ENCODE peak calls at places on chromosomes 2 and 18, in five cellular contexts. One of them, this sample, is unnamed.

GRCh38 chr2:238296638-238297457 is 8.4 kb upstream of the PER2 start:
- DNase-seq in GM18507: no peak
- DNase-seq in activated naive CD8-positive, alpha-beta T cell treated with anti-CD3 and anti-CD28 coated beads, Interleukin-2, amount 50 U/mL, for 24 hours: no peak
- DNase-seq in ELR: no peak
- DNase-seq in COLO829: no peak
- DNase-seq in this sample: no peak

GRCh38 chr2:39121523-39122063 is 742 bp upstream of the SOS1 start:
- DNase-seq in COLO829: no peak
- DNase-seq in ELR: peak
- DNase-seq in GM18507: no peak
- DNase-seq in activated naive CD8-positive, alpha-beta T cell treated with anti-CD3 and anti-CD28 coated beads, Interleukin-2, amount 50 U/mL, for 24 hours: no peak
- DNase-seq in this sample: no peak

GRCh38 chr2:6944546-6944945 is 27.3 kb downstream of the RNF144A start:
- DNase-seq in GM18507: no peak
- DNase-seq in ELR: no peak
- DNase-seq in COLO829: no peak
- DNase-seq in activated naive CD8-positive, alpha-beta T cell treated with anti-CD3 and anti-CD28 coated beads, Interleukin-2, amount 50 U/mL, for 24 hours: no peak
- DNase-seq in this sample: no peak

GRCh38 chr2:70535573-70535972 is 18.1 kb downstream of the TGFA start:
- DNase-seq in GM18507: no peak
- DNase-seq in COLO829: no peak
- DNase-seq in activated naive CD8-positive, alpha-beta T cell treated with anti-CD3 and anti-CD28 coated beads, Interleukin-2, amount 50 U/mL, for 24 hours: no peak
- DNase-seq in ELR: no peak
- DNase-seq in this sample: no peak

GRCh38 chr2:160294339-160294803 is 94.3 kb upstream of the ITGB6 start:
- DNase-seq in activated naive CD8-positive, alpha-beta T cell treated with anti-CD3 and anti-CD28 coated beads, Interleukin-2, amount 50 U/mL, for 24 hours: peak
- DNase-seq in ELR: peak
- DNase-seq in GM18507: no peak
- DNase-seq in COLO829: no peak
- DNase-seq in this sample: no peak

GRCh38 chr18:43322133-43322532 is 44.8 kb upstream of the SYT4 start:
- DNase-seq in activated naive CD8-positive, alpha-beta T cell treated with anti-CD3 and anti-CD28 coated beads, Interleukin-2, amount 50 U/mL, for 24 hours: no peak
- DNase-seq in ELR: no peak
- DNase-seq in GM18507: no peak
- DNase-seq in COLO829: no peak
- DNase-seq in this sample: no peak

GRCh38 chr18:22900558-22901183 is 32.5 kb upstream of the RBBP8 start:
- DNase-seq in COLO829: no peak
- DNase-seq in ELR: no peak
- DNase-seq in activated naive CD8-positive, alpha-beta T cell treated with anti-CD3 and anti-CD28 coated beads, Interleukin-2, amount 50 U/mL, for 24 hours: no peak
- DNase-seq in GM18507: no peak
- DNase-seq in this sample: no peak

GRCh38 chr18:3012306-3012919 is 531 bp downstream of the LPIN2 start:
- DNase-seq in COLO829: no peak
- DNase-seq in GM18507: no peak
- DNase-seq in activated naive CD8-positive, alpha-beta T cell treated with anti-CD3 and anti-CD28 coated beads, Interleukin-2, amount 50 U/mL, for 24 hours: peak
- DNase-seq in ELR: peak
- DNase-seq in this sample: peak

GRCh38 chr2:48607307-48608014 is 10.2 kb upstream of the GTF2A1L start:
- DNase-seq in GM18507: no peak
- DNase-seq in ELR: peak
- DNase-seq in activated naive CD8-positive, alpha-beta T cell treated with anti-CD3 and anti-CD28 coated beads, Interleukin-2, amount 50 U/mL, for 24 hours: no peak
- DNase-seq in COLO829: peak
- DNase-seq in this sample: no peak

GRCh38 chr2:101151859-101152194 is 645 bp upstream of the TBC1D8 start:
- DNase-seq in activated naive CD8-positive, alpha-beta T cell treated with anti-CD3 and anti-CD28 coated beads, Interleukin-2, amount 50 U/mL, for 24 hours: peak
- DNase-seq in COLO829: no peak
- DNase-seq in ELR: peak
- DNase-seq in GM18507: no peak
- DNase-seq in this sample: no peak

GRCh38 chr2:126656311-126657145 is 570 bp downstream of the GYPC start:
- DNase-seq in ELR: peak
- DNase-seq in GM18507: no peak
- DNase-seq in activated naive CD8-positive, alpha-beta T cell treated with anti-CD3 and anti-CD28 coated beads, Interleukin-2, amount 50 U/mL, for 24 hours: peak
- DNase-seq in COLO829: no peak
- DNase-seq in this sample: peak

GRCh38 chr18:48763714-48764100 is 187.1 kb downstream of the SMAD7 start:
- DNase-seq in ELR: no peak
- DNase-seq in activated naive CD8-positive, alpha-beta T cell treated with anti-CD3 and anti-CD28 coated beads, Interleukin-2, amount 50 U/mL, for 24 hours: no peak
- DNase-seq in GM18507: no peak
- DNase-seq in COLO829: no peak
- DNase-seq in this sample: no peak

GRCh38 chr2:45031028-45031427 is 21.8 kb upstream of the SIX2 start:
- DNase-seq in COLO829: no peak
- DNase-seq in ELR: no peak
- DNase-seq in GM18507: no peak
- DNase-seq in activated naive CD8-positive, alpha-beta T cell treated with anti-CD3 and anti-CD28 coated beads, Interleukin-2, amount 50 U/mL, for 24 hours: no peak
- DNase-seq in this sample: no peak

GRCh38 chr2:6183231-6183630 is 491.0 kb downstream of the SOX11 start:
- DNase-seq in ELR: no peak
- DNase-seq in COLO829: no peak
- DNase-seq in GM18507: no peak
- DNase-seq in activated naive CD8-positive, alpha-beta T cell treated with anti-CD3 and anti-CD28 coated beads, Interleukin-2, amount 50 U/mL, for 24 hours: no peak
- DNase-seq in this sample: no peak

GRCh38 chr2:33442528-33443069 is 33.9 kb upstream of the RASGRP3 start:
- DNase-seq in activated naive CD8-positive, alpha-beta T cell treated with anti-CD3 and anti-CD28 coated beads, Interleukin-2, amount 50 U/mL, for 24 hours: no peak
- DNase-seq in GM18507: no peak
- DNase-seq in ELR: no peak
- DNase-seq in COLO829: no peak
- DNase-seq in this sample: no peak

GRCh38 chr2:226611944-226612318 is 187.7 kb downstream of the IRS1 start:
- DNase-seq in activated naive CD8-positive, alpha-beta T cell treated with anti-CD3 and anti-CD28 coated beads, Interleukin-2, amount 50 U/mL, for 24 hours: no peak
- DNase-seq in GM18507: no peak
- DNase-seq in ELR: peak
- DNase-seq in COLO829: no peak
- DNase-seq in this sample: no peak

GRCh38 chr2:18432999-18433398 is 127.5 kb downstream of the RDH14 start:
- DNase-seq in ELR: no peak
- DNase-seq in COLO829: no peak
- DNase-seq in GM18507: no peak
- DNase-seq in activated naive CD8-positive, alpha-beta T cell treated with anti-CD3 and anti-CD28 coated beads, Interleukin-2, amount 50 U/mL, for 24 hours: no peak
- DNase-seq in this sample: no peak

GRCh38 chr2:186255823-186256222 is 230.2 kb upstream of the ZC3H15 start:
- DNase-seq in COLO829: no peak
- DNase-seq in GM18507: no peak
- DNase-seq in activated naive CD8-positive, alpha-beta T cell treated with anti-CD3 and anti-CD28 coated beads, Interleukin-2, amount 50 U/mL, for 24 hours: no peak
- DNase-seq in ELR: no peak
- DNase-seq in this sample: no peak

GRCh38 chr2:218605438-218605837 is 2.3 kb upstream of the PLCD4 start:
- DNase-seq in GM18507: no peak
- DNase-seq in COLO829: no peak
- DNase-seq in ELR: no peak
- DNase-seq in activated naive CD8-positive, alpha-beta T cell treated with anti-CD3 and anti-CD28 coated beads, Interleukin-2, amount 50 U/mL, for 24 hours: no peak
- DNase-seq in this sample: no peak

GRCh38 chr2:234003972-234004617 is 46.4 kb upstream of the SPP2 start:
- DNase-seq in ELR: peak
- DNase-seq in GM18507: no peak
- DNase-seq in COLO829: peak
- DNase-seq in activated naive CD8-positive, alpha-beta T cell treated with anti-CD3 and anti-CD28 coated beads, Interleukin-2, amount 50 U/mL, for 24 hours: peak
- DNase-seq in this sample: no peak

GRCh38 chr18:59814872-59815271 is 84.9 kb upstream of the PMAIP1 start:
- DNase-seq in activated naive CD8-positive, alpha-beta T cell treated with anti-CD3 and anti-CD28 coated beads, Interleukin-2, amount 50 U/mL, for 24 hours: no peak
- DNase-seq in GM18507: no peak
- DNase-seq in ELR: peak
- DNase-seq in COLO829: no peak
- DNase-seq in this sample: no peak

GRCh38 chr2:111704246-111704645 is 179.7 kb downstream of the ANAPC1 start:
- DNase-seq in activated naive CD8-positive, alpha-beta T cell treated with anti-CD3 and anti-CD28 coated beads, Interleukin-2, amount 50 U/mL, for 24 hours: peak
- DNase-seq in COLO829: no peak
- DNase-seq in ELR: peak
- DNase-seq in GM18507: no peak
- DNase-seq in this sample: no peak

GRCh38 chr2:128617661-128618060 is 299.0 kb upstream of the HS6ST1 start:
- DNase-seq in COLO829: no peak
- DNase-seq in GM18507: no peak
- DNase-seq in activated naive CD8-positive, alpha-beta T cell treated with anti-CD3 and anti-CD28 coated beads, Interleukin-2, amount 50 U/mL, for 24 hours: no peak
- DNase-seq in ELR: no peak
- DNase-seq in this sample: no peak

GRCh38 chr2:59887348-59887747 is 666.1 kb downstream of the BCL11A start:
- DNase-seq in GM18507: no peak
- DNase-seq in ELR: no peak
- DNase-seq in COLO829: no peak
- DNase-seq in activated naive CD8-positive, alpha-beta T cell treated with anti-CD3 and anti-CD28 coated beads, Interleukin-2, amount 50 U/mL, for 24 hours: no peak
- DNase-seq in this sample: no peak

GRCh38 chr2:118223487-118224136 is 135.3 kb downstream of the INSIG2 start:
- DNase-seq in ELR: no peak
- DNase-seq in GM18507: no peak
- DNase-seq in activated naive CD8-positive, alpha-beta T cell treated with anti-CD3 and anti-CD28 coated beads, Interleukin-2, amount 50 U/mL, for 24 hours: no peak
- DNase-seq in COLO829: no peak
- DNase-seq in this sample: no peak

GRCh38 chr2:9975805-9976447 is 24.4 kb downstream of the GRHL1 start:
- DNase-seq in ELR: peak
- DNase-seq in COLO829: peak
- DNase-seq in activated naive CD8-positive, alpha-beta T cell treated with anti-CD3 and anti-CD28 coated beads, Interleukin-2, amount 50 U/mL, for 24 hours: peak
- DNase-seq in GM18507: no peak
- DNase-seq in this sample: no peak

GRCh38 chr2:114442545-114442944 is at the start of gene DPP10:
- DNase-seq in ELR: no peak
- DNase-seq in COLO829: peak
- DNase-seq in GM18507: no peak
- DNase-seq in activated naive CD8-positive, alpha-beta T cell treated with anti-CD3 and anti-CD28 coated beads, Interleukin-2, amount 50 U/mL, for 24 hours: peak
- DNase-seq in this sample: no peak

This sample was measured in germinal center.